ENCODE peak calls at places on chromosome 19, in four cellular contexts. One of them, this sample, is unnamed.

GRCh38 chr19:2923510-2923909 is 21.3 kb downstream of the ZNF77 start:
- DNase-seq in lung: no peak
- DNase-seq in cardiac fibroblast: peak; percentile 93
- DNase-seq in neural progenitor cell: no peak
- DNase-seq in this sample: peak; percentile 74

GRCh38 chr19:35562336-35562735 is 1.1 kb downstream of the ATP4A start:
- DNase-seq in neural progenitor cell: no peak
- DNase-seq in cardiac fibroblast: no peak
- DNase-seq in lung: no peak
- DNase-seq in this sample: no peak

GRCh38 chr19:50551034-50551712 is 17.1 kb downstream of the LRRC4B start:
- DNase-seq in cardiac fibroblast: no peak
- DNase-seq in neural progenitor cell: peak; percentile 34
- DNase-seq in lung: no peak
- DNase-seq in this sample: no peak

GRCh38 chr19:15538774-15539173 is 30.4 kb downstream of the CYP4F22 start:
- DNase-seq in neural progenitor cell: no peak
- DNase-seq in lung: no peak
- DNase-seq in cardiac fibroblast: no peak
- DNase-seq in this sample: peak; percentile 26

GRCh38 chr19:45140533-45140932 is 20.2 kb downstream of the NKPD1 start:
- DNase-seq in neural progenitor cell: no peak
- DNase-seq in lung: no peak
- DNase-seq in cardiac fibroblast: no peak
- DNase-seq in this sample: no peak

GRCh38 chr19:1675633-1676350 is 23.4 kb upstream of the TCF3 start:
- DNase-seq in lung: no peak
- DNase-seq in cardiac fibroblast: no peak
- DNase-seq in neural progenitor cell: peak; percentile 70
- DNase-seq in this sample: no peak

GRCh38 chr19:40585241-40585640 is 8.6 kb downstream of the SHKBP1 start:
- DNase-seq in neural progenitor cell: no peak
- DNase-seq in cardiac fibroblast: no peak
- DNase-seq in lung: no peak
- DNase-seq in this sample: no peak

GRCh38 chr19:28009696-28010095 is 1203.3 kb downstream of the UQCRFS1 start:
- DNase-seq in cardiac fibroblast: peak; percentile 1
- DNase-seq in lung: no peak
- DNase-seq in neural progenitor cell: no peak
- DNase-seq in this sample: no peak

DNA sequence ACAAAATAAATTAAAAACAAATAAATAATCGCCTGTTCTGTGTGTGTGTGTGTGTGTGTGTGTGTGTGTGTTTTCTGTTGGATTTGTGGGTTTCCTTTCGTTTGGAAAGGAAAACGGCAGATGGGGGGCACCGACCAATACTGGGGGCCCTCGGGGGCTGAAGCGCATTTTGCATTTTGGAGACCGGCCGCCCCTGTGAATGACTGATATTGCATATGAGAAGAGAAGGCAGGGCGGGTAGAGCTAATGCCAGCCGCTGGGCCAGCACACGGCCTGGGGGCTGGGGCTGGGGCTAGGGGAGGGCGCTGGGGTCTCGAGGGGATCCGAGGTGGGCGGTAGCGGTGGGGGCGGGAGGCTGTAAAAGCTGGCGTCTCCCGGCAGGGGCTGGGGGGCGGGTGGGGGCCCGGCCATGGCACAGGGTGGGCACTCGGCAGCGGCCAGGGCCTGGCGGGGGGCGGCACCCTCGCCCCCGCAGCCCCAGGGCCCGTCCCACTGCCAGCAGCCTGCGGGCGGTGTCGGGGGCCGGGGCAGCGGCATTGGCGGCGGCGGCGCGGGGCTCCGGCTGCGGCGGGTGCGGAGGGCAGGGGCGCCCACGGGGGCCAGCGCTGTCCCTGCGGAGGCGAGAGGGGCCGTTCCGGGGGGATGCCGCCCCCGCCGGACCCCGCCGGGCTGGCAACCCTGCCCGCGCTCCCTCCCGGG is 11.2 kb downstream of the ANO8 start:
- DNase-seq in cardiac fibroblast: no peak
- DNase-seq in lung: no peak
- DNase-seq in neural progenitor cell: no peak
- DNase-seq in this sample: no peak
- TF ChIP-seq CTCF in cardiac fibroblast: no peak
- TF ChIP-seq CTCF in lung: no peak
- TF ChIP-seq CTCF in neural progenitor cell: no peak
- TF ChIP-seq CTCF in this sample: no peak

GRCh38 chr19:17834350-17835181 is 13.2 kb downstream of the JAK3 start:
- DNase-seq in lung: no peak
- DNase-seq in cardiac fibroblast: no peak
- DNase-seq in neural progenitor cell: peak; percentile 58
- DNase-seq in this sample: no peak
- TF ChIP-seq CTCF in lung: no peak
- TF ChIP-seq CTCF in cardiac fibroblast: no peak
- TF ChIP-seq CTCF in neural progenitor cell: peak; percentile 42
- TF ChIP-seq CTCF in this sample: peak; percentile 6

GRCh38 chr19:38268539-38268938 is 4.2 kb downstream of the SPINT2 start:
- DNase-seq in neural progenitor cell: no peak
- DNase-seq in lung: no peak
- DNase-seq in cardiac fibroblast: no peak
- DNase-seq in this sample: no peak
- TF ChIP-seq CTCF in neural progenitor cell: no peak
- TF ChIP-seq CTCF in lung: no peak
- TF ChIP-seq CTCF in cardiac fibroblast: no peak
- TF ChIP-seq CTCF in this sample: no peak

DNA sequence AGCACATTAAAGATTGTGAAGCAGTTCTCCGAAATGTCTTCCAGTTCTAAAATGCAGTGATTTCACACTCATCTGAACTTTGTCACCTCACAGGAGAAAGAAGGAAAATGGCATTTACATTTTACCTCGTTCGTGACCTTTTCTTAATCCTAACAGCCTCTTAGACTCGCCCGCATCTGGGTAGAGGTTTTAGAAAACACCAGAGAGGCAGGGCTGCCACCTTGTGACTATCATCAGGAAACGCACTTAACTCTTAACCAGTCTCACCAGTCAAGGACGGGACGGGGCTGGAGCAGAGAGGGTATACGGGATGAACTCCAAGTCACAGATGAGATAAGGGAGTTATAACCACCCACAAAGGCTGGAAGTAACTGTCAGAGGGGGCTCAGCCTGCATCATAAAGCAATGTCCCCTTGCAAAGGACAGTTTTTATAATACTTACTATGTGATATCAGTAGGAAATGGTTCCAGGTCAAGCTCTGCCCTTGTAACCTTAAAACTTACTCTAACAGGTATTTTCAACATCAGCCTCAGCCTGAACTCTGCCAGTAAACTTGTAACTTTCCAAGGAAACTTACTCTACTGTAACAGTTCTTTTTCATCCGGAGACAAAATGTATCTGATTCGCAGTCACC is 8.6 kb upstream of the CEACAM6 start:
- DNase-seq in cardiac fibroblast: peak; percentile 59
- DNase-seq in neural progenitor cell: peak; percentile 31
- DNase-seq in lung: peak; percentile 69
- DNase-seq in this sample: peak; percentile 66
- TF ChIP-seq CTCF in cardiac fibroblast: peak; percentile 61
- TF ChIP-seq CTCF in neural progenitor cell: peak; percentile 27
- TF ChIP-seq CTCF in lung: peak; percentile 38
- TF ChIP-seq CTCF in this sample: peak; percentile 69

GRCh38 chr19:4343056-4343844 is at the start of gene MPND:
- DNase-seq in neural progenitor cell: peak; percentile 96
- DNase-seq in lung: peak; percentile 91
- DNase-seq in cardiac fibroblast: peak; percentile 81
- DNase-seq in this sample: peak; percentile 92
- TF ChIP-seq CTCF in neural progenitor cell: peak; percentile 45
- TF ChIP-seq CTCF in lung: no peak
- TF ChIP-seq CTCF in cardiac fibroblast: peak; percentile 45
- TF ChIP-seq CTCF in this sample: no peak